ENCODE peak calls at places on chromosomes 13 and 19, in five cellular contexts. Q, R, L, N and S are unnamed samples.
A peak's percentile ranks its signal among the peaks of the same experiment; 100 is the strongest.

GRCh38 chr19:53432088-53432661 is 391 bp downstream of the ZNF761 start:
- DNase-seq in Q (peak; percentile 27), R (peak; percentile 13), L (peak; percentile 76), N (peak; percentile 24), S (no peak)

GRCh38 chr13:51231456-51231855 is 9.3 kb downstream of the FAM124A start:
- DNase-seq in Q (no peak), R (no peak), L (no peak), N (no peak), S (no peak)

GRCh38 chr13:45696610-45697226 is 5.4 kb upstream of the CBY2 start:
- DNase-seq in Q (no peak), R (no peak), L (no peak), N (no peak), S (no peak)

GRCh38 chr19:15562145-15562544 is 52.9 kb upstream of the CYP4F8 start:
- DNase-seq in Q (no peak), R (no peak), L (no peak), N (no peak), S (no peak)

GRCh38 chr13:75445717-75446529 is 36.0 kb downstream of the TBC1D4 start:
- DNase-seq in Q (no peak), R (no peak), L (no peak), N (no peak), S (no peak)

GRCh38 chr13:57739089-57739488 is 107.5 kb downstream of the PCDH17 start:
- DNase-seq in Q (no peak), R (no peak), L (no peak), N (no peak), S (no peak)

GRCh38 chr13:40181203-40181845 is 485.1 kb downstream of the FOXO1 start:
- DNase-seq in Q (no peak), R (peak; percentile 85), L (no peak), N (no peak), S (no peak)

GRCh38 chr19:9586764-9587163 is 2.5 kb upstream of the ZNF121 start:
- DNase-seq in Q (peak; percentile 80), R (peak; percentile 68), L (peak; percentile 69), N (peak; percentile 35), S (no peak)

GRCh38 chr13:45705145-45705695 is 3.1 kb downstream of the CBY2 start:
- DNase-seq in Q (no peak), R (no peak), L (no peak), N (no peak), S (no peak)

GRCh38 chr19:45448887-45449299 is 18.9 kb upstream of the FOSB start:
- DNase-seq in Q (no peak), R (no peak), L (no peak), N (no peak), S (no peak)

GRCh38 chr19:29012457-29012856 is 200.5 kb downstream of the UQCRFS1 start:
- DNase-seq in Q (no peak), R (no peak), L (no peak), N (no peak), S (no peak)

GRCh38 chr13:34748561-34748960 is 193.5 kb upstream of the NBEA start:
- DNase-seq in Q (no peak), R (no peak), L (no peak), N (no peak), S (no peak)

GRCh38 chr19:19530889-19531288 is 2.2 kb downstream of the YJEFN3 start:
- DNase-seq in Q (no peak), R (no peak), L (no peak), N (no peak), S (no peak)

GRCh38 chr13:104534847-104535246 is 1468.6 kb upstream of the SLC10A2 start:
- DNase-seq in Q (no peak), R (no peak), L (no peak), N (no peak), S (no peak)

GRCh38 chr13:24698686-24699085 is 18.5 kb downstream of the ATP12A start:
- DNase-seq in Q (no peak), R (no peak), L (no peak), N (no peak), S (no peak)

GRCh38 chr19:29259153-29259552 is 46.2 kb upstream of the UQCRFS1 start:
- DNase-seq in Q (no peak), R (no peak), L (no peak), N (no peak), S (no peak)

DNA sequence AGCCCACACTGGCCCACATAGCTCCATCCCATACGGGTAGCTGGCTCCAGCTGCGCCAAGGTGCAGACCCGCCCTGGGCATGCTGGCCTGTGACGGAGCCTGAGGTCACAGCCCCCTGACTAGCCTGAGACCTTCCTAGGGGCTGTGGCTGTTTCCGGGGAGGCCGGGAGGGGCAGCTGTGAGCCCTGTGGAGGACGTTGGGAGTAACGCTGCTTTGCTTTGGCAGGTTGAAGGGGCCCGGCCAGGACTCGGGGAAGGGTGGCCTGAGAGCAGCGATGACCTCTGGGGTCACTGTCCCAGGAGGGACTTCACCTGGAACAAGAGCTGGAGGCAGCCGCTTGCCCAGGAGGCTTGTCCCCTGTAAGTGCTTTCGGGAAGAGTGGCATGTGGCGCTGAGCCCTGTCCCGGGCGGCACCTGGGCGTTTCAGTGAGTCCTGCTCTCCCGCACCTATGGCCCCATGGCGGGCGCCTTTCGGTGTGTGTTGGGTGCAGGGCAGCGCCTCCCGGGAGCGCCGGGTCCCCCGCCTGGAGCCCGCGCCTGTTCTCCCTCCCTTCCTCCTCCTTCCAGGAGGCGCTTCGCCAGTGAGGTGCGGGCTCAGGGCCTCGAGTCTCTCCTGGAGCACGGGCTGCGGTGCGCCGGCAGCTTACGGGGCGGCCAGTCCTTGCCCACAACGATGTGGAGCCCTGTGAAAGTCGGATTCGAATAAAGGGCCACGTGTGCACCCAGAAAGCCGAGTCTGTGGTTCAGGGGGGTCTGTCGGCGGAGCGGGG is 1.1 kb upstream of the FAM174C start:
- DNase-seq in Q (no peak), R (peak; percentile 38), L (no peak), N (no peak), S (peak; percentile 89)
- H3K4me1 ChIP-seq in Q (peaks cover 70% of the 10 kb centered on the region), R (peaks cover 66% of the 10 kb centered on the region), L (peaks cover 63% of the 10 kb centered on the region), N (peaks cover 65% of the 10 kb centered on the region), S (peaks cover 65% of the 10 kb centered on the region)

GRCh38 chr19:50333235-50333736 is 4.1 kb upstream of the KCNC3 start:
- DNase-seq in Q (peak; percentile 89), R (peak; percentile 97), L (peak; percentile 91), N (peak; percentile 88), S (no peak)

GRCh38 chr19:50332264-50333038 is 3.3 kb upstream of the KCNC3 start:
- DNase-seq in Q (no peak), R (no peak), L (no peak), N (no peak), S (no peak)

GRCh38 chr19:50332014-50332263 is 2.8 kb upstream of the KCNC3 start:
- DNase-seq in Q (no peak), R (no peak), L (no peak), N (no peak), S (no peak)

GRCh38 chr19:50334741-50335421 is 5.7 kb upstream of the KCNC3 start:
- DNase-seq in Q (no peak), R (no peak), L (no peak), N (no peak), S (no peak)

DNA sequence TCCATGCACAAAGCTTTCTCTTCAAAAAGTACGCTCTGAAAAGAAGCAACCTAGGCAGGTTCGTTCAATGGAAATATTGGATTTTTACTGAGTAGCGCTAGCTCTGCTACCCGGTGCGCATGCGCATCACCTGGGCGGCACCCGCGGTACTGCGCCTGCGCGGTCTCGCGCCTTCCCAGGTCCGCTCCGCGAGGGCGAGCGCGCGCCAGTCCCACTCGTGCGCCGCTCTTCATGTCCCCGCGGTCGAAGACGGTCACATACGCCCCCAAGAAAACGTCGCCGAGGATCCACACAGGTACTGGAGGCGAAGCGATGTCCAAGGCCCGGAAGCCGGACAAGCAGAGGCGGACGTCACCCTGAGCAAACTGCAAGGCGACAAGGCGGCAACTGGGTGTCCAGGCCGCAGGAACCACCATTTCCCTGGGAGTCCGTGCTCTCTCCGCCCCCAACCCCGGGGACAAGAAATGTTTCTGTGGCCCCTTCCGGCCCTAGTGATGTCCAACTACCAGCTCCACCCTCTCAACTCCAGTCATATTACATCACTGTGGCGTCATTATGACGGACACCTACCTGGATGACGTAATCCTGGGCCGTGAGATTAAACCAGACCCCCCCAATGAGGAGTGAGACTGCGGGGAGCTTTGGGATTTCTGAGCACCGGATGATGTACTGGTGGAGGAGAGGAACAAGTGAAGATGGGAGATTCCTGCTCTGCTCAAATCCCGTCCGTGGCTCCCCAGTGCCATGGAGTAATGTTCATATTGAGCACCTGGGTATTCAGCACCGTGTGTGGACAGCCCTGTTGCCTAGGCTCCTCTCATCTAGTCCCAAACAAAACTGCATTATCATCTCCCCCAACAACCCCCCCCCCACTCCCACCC is 4.8 kb upstream of the KCNC3 start:
- DNase-seq in Q (peak; percentile 82), R (no peak), L (peak; percentile 74), N (peak; percentile 66), S (no peak)
- H3K36me3 ChIP-seq in Q (no peaks in the 10 kb centered on the region), R (no peaks in the 10 kb centered on the region), L (no peaks in the 10 kb centered on the region), N (no peaks in the 10 kb centered on the region), S (no peaks in the 10 kb centered on the region)

DNA sequence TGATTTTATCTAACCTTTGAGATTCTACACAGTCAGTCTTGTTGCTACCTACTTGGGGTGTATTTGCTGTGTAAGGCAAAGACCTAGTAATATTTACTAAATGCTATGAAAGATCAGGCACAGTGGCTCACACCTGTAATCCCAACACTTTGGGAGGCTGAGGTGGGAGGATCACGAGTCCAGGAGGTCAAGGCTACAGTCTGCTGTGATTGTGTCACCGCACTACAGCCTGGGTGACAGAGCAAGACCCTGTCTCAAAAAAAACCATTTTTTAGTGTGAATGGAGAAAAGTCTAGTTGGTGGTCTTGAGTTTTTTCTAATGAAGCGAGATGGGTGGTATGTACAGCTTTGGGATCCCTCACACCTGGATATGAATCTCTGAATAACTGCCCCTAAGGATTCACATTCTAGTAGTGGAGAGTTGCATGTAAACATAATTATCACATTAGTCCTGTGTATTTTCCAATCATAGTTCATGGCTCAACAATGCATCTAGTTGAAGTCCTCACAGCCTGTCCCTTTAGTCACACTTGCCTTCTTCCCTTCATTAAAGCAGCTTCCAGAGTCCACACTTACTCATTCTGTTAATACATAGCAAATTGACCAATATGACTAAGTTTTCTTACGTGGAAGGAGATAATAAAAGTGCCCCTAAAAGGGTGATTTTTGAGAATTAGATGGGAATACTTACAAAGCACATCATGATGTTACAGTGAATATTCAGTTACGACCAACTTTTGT is 7.4 kb downstream of the RPL21 start:
- DNase-seq in Q (no peak), R (no peak), L (no peak), N (no peak), S (no peak)
- TF ChIP-seq POLR2A in Q (no peak), R (no peak), L (no peak), N (no peak), S (no peak)

GRCh38 chr19:3389446-3389778 is 23.0 kb downstream of the NFIC start:
- DNase-seq in Q (no peak), R (no peak), L (no peak), N (no peak), S (no peak)
- H3K4me1 ChIP-seq in Q (peaks cover 87% of the 10 kb centered on the region), R (peaks cover 77% of the 10 kb centered on the region), L (peaks cover 82% of the 10 kb centered on the region), N (peaks cover 65% of the 10 kb centered on the region), S (peaks cover 74% of the 10 kb centered on the region)

DNA sequence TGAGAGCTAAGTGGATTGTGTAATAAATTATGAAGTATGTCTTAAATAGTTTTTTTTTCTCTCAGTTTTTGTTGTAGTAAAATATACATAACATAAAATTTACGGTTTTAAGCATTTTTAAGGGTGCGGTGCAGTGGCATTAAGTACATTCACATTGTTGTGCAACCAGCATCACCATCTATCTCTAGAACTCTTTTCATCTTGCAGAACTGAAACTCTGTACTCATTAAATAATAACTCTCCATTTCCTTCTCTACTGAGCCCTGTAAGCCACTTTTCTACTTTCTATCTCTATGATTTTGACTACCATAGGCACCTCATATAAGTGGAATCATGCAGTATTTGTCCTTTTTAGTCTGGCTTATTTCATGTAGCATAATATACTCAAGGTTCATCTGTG is 87.1 kb downstream of the GJA3 start:
- DNase-seq in Q (no peak), R (no peak), L (no peak), N (no peak), S (no peak)
- H3K36me3 ChIP-seq in Q (peaks cover 66% of the 10 kb centered on the region), R (peaks cover 4% of the 10 kb centered on the region), L (peaks cover 7% of the 10 kb centered on the region), N (no peaks in the 10 kb centered on the region), S (no peaks in the 10 kb centered on the region)